ENCODE peak calls at places on chromosomes 4 and X, in seven cellular contexts. Z is HCT116; I is MM.1S; F is AG04449; Q is tibial nerve; Y is upper lobe of left lung; J is CD8-positive, alpha-beta T cell. G is an unnamed sample.

GRCh38 chrX:80285131-80285773 is 135.0 kb upstream of the TENT5D start:
- DNase-seq in Z (no peak), I (peak), F (no peak), Q (no peak), Y (no peak), J (no peak), G (no peak)

GRCh38 chr4:181293014-181293413 is 950.2 kb upstream of the TENM3 start:
- DNase-seq in Z (no peak), I (no peak), F (no peak), Q (no peak), Y (no peak), J (no peak), G (no peak)

GRCh38 chr4:136150046-136150445 is 1382.2 kb downstream of the PCDH18 start:
- DNase-seq in Z (no peak), I (no peak), F (no peak), Q (no peak), Y (no peak), J (no peak), G (no peak)

GRCh38 chrX:17082831-17083230 is 136.4 kb downstream of the REPS2 start:
- DNase-seq in Z (peak), I (peak), F (no peak), Q (no peak), Y (no peak), J (no peak), G (peak)

GRCh38 chr4:67820903-67821302 is 62.9 kb downstream of the TMPRSS11D start:
- DNase-seq in Z (no peak), I (no peak), F (no peak), Q (no peak), Y (no peak), J (no peak), G (no peak)

GRCh38 chrX:149531599-149531998 is 9.2 kb upstream of the EOLA1 start:
- DNase-seq in Z (no peak), I (no peak), F (no peak), Q (no peak), Y (no peak), J (no peak), G (no peak)

GRCh38 chrX:115912372-115912897 is 258.1 kb upstream of the AGTR2 start:
- DNase-seq in Z (no peak), I (peak), F (no peak), Q (no peak), Y (no peak), J (no peak), G (no peak)

GRCh38 chrX:11611965-11612364 is 53.8 kb downstream of the ARHGAP6 start:
- DNase-seq in Z (no peak), I (no peak), F (no peak), Q (no peak), Y (no peak), J (no peak), G (no peak)

GRCh38 chr4:85825937-85826678 is 351.2 kb downstream of the ARHGAP24 start:
- DNase-seq in Z (no peak), I (peak), F (no peak), Q (no peak), Y (peak), J (no peak), G (no peak)

GRCh38 chr4:41358626-41359025 is 101.9 kb downstream of the UCHL1 start:
- DNase-seq in Z (no peak), I (no peak), F (no peak), Q (no peak), Y (peak), J (no peak), G (peak)

DNA sequence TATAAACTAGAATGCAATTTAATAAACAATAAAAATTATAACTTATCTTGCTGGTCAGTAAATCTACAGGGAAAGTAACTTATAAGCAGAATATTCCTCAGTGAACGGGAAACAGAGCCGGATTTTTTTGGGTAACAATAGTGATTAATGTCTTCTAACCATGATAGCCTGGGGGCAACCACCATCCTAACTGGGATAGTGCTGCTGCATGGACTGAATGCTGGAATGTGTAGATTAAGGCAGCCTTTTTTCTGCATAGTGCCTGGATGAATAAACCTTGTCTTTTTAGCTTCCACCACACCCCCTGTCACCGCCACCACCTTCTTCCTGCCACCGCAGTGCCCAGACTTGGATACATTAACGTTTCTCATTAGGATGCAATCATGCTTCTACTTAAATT is 83.6 kb upstream of the LNX1 start:
- DNase-seq in Z (no peak), I (no peak), F (no peak), Q (no peak), Y (no peak), J (no peak), G (no peak)
- H3K4me3 ChIP-seq in Z (no peak), I (no peak), F (no peak), Q (no peak), Y (no peak), J (no peak), G (no peak)

DNA sequence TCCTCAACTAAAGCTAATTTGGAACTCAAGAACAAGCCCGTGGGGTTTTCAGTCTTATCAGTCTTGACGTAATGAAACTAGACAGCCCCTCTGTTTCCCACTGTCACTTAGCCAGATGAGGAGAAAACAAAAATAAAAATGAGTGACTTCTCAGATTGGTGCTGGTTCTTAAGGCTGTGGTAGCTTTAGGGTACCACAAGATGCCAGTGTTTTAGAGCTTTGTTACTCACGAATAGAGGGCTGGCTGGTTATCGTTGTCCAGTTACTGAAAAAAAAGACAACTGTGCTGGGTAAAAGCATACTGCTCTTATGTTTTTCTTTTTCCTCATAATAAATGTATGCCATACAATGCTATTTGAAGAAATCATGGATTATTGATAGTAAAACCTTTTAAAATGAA is 796.7 kb downstream of the RAPGEF2 start:
- DNase-seq in Z (no peak), I (no peak), F (no peak), Q (no peak), Y (no peak), J (no peak), G (no peak)
- TF ChIP-seq CTCF in Z (no peak), I (no peak), F (no peak), Q (no peak), Y (no peak), J (no peak), G (no peak)

GRCh38 chr4:113389160-113389559 is 339.7 kb downstream of the ANK2 start:
- DNase-seq in Z (no peak), I (no peak), F (no peak), Q (no peak), Y (no peak), J (no peak), G (no peak)
- H3K4me3 ChIP-seq in Z (no peak), I (no peak), F (no peak), Q (no peak), Y (no peak), J (no peak), G (no peak)

GRCh38 chr4:43238556-43238955 is 346.0 kb downstream of the GRXCR1 start:
- DNase-seq in Z (no peak), I (no peak), F (no peak), Q (no peak), Y (no peak), J (no peak), G (no peak)

GRCh38 chr4:43238018-43238417 is 345.5 kb downstream of the GRXCR1 start:
- DNase-seq in Z (no peak), I (no peak), F (no peak), Q (no peak), Y (no peak), J (no peak), G (no peak)

GRCh38 chr4:43234626-43235025 is 342.1 kb downstream of the GRXCR1 start:
- DNase-seq in Z (no peak), I (no peak), F (no peak), Q (no peak), Y (no peak), J (no peak), G (no peak)

DNA sequence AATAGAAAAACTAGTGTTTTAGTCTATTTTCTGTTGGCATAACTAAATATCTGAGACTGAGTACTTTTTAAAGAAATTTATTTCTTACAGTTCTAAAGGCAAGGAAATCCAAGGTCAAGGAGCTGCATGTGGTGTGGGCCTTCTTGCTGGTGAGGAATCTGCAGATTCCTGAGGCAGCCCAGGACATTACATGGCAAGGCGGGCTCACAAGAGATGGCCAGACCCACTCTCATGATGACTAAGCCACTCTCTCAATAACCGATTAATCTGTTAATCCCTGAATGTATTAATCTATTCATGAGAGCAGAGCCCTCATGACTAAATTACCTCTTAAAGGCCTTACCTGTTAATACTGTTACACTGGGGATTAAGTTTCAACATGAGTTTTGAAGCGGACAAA is 340.8 kb downstream of the GRXCR1 start:
- DNase-seq in Z (no peak), I (no peak), F (no peak), Q (no peak), Y (no peak), J (no peak), G (no peak)
- TF ChIP-seq CTCF in Z (no peak), I (no peak), F (no peak), Q (no peak), Y (no peak), J (no peak), G (no peak)

DNA sequence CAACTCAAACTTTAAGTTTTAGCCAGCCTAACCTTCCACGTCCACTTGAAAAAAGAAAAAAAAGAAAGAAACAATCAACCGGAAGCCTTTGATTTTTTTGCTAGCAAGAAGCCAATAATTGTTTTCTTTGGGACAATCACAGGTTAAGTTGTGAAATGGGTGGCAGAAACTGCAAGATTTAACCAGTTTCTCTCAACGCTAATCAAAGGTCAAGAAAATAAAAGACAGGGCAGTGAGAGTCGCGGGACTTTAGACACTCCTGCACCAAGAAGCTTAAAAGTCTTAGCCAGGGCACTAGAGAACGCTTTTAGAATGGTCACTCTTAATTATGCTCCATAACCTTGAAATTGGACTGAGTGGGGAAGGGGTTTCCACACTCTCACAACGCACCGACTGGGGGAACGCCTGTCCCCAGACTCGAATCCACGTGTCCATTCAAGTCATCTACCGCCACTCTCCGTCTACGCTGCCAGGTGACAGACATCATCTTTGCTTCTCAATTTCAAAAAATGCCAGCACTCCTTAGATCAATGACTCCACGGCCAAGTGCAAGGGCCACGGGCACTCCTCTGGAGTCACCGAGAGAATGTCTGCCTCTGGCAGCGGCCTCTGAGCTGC is 883 bp downstream of the ACSL1 start:
- DNase-seq in Z (no peak), I (no peak), F (no peak), Q (no peak), Y (no peak), J (peak), G (no peak)
- H3K4me3 ChIP-seq in Z (peak), I (peak), F (peak), Q (peak), Y (peak), J (peak), G (peak)